ENCODE peak calls at places on chromosomes 3 and 15, in six cellular contexts. L, Z, G, M, F and R are unnamed samples.

GRCh38 chr3:100084100-100084806 is 30.0 kb downstream of the FILIP1L start:
- DNase-seq in L (no peak), Z (no peak), G (no peak), M (no peak), F (no peak), R (no peak)

GRCh38 chr15:92663250-92663951 is 7.8 kb upstream of the FAM174B start:
- DNase-seq in L (no peak), Z (no peak), G (no peak), M (no peak), F (no peak), R (no peak)

GRCh38 chr3:195003006-195003892 is 267.7 kb downstream of the XXYLT1 start:
- DNase-seq in L (peak; percentile 13), Z (peak; percentile 36), G (no peak), M (peak; percentile 89), F (peak; percentile 52), R (no peak)

GRCh38 chr3:40588406-40588805 is 63.6 kb downstream of the ZNF621 start:
- DNase-seq in L (no peak), Z (no peak), G (peak; percentile 52), M (no peak), F (no peak), R (no peak)

GRCh38 chr3:121545049-121545563 is 682 bp downstream of the POLQ start:
- DNase-seq in L (no peak), Z (peak; percentile 49), G (peak; percentile 25), M (no peak), F (no peak), R (no peak)

GRCh38 chr3:117408811-117409210 is 699.2 kb downstream of the TUSC7 start:
- DNase-seq in L (no peak), Z (peak; percentile 58), G (no peak), M (no peak), F (no peak), R (no peak)

GRCh38 chr3:8336456-8336855 is 165.2 kb upstream of the LMCD1 start:
- DNase-seq in L (no peak), Z (no peak), G (peak; percentile 11), M (no peak), F (no peak), R (no peak)

GRCh38 chr3:36295206-36295760 is 85.0 kb upstream of the STAC start:
- DNase-seq in L (no peak), Z (no peak), G (no peak), M (no peak), F (no peak), R (no peak)

GRCh38 chr3:78878011-78878410 is 889.8 kb downstream of the ROBO1 start:
- DNase-seq in L (no peak), Z (peak; percentile 61), G (no peak), M (no peak), F (no peak), R (no peak)

GRCh38 chr3:127678611-127679533 is 6.1 kb downstream of the ABTB1 start:
- DNase-seq in L (peak; percentile 15), Z (no peak), G (no peak), M (peak; percentile 60), F (peak; percentile 30), R (no peak)

GRCh38 chr3:18544135-18544534 is 119.0 kb upstream of the SATB1 start:
- DNase-seq in L (no peak), Z (no peak), G (no peak), M (no peak), F (no peak), R (no peak)

GRCh38 chr3:23385327-23385726 is 182.2 kb downstream of the UBE2E2 start:
- DNase-seq in L (no peak), Z (no peak), G (no peak), M (no peak), F (no peak), R (no peak)

GRCh38 chr3:168040624-168041208 is 55.0 kb downstream of the GOLIM4 start:
- DNase-seq in L (no peak), Z (peak; percentile 75), G (peak; percentile 63), M (no peak), F (no peak), R (peak; percentile 27)

GRCh38 chr3:12471228-12471627 is 13.1 kb upstream of the TSEN2 start:
- DNase-seq in L (no peak), Z (no peak), G (peak; percentile 99), M (no peak), F (no peak), R (no peak)

GRCh38 chr3:177490626-177491025 is 293.3 kb upstream of the TBL1XR1 start:
- DNase-seq in L (no peak), Z (no peak), G (no peak), M (no peak), F (no peak), R (no peak)

GRCh38 chr15:49734831-49735508 is 114.1 kb downstream of the DTWD1 start:
- DNase-seq in L (no peak), Z (no peak), G (no peak), M (no peak), F (no peak), R (no peak)

GRCh38 chr3:110381992-110382391 is 689.6 kb upstream of the NECTIN3 start:
- DNase-seq in L (no peak), Z (no peak), G (peak; percentile 27), M (no peak), F (no peak), R (no peak)

GRCh38 chr3:30471076-30471475 is 135.3 kb upstream of the TGFBR2 start:
- DNase-seq in L (no peak), Z (peak; percentile 64), G (peak; percentile 26), M (no peak), F (no peak), R (no peak)

GRCh38 chr15:71183063-71183462 is 67.8 kb downstream of the THSD4 start:
- DNase-seq in L (no peak), Z (no peak), G (no peak), M (no peak), F (no peak), R (no peak)

GRCh38 chr3:11095932-11096265 is 58.4 kb upstream of the HRH1 start:
- DNase-seq in L (no peak), Z (no peak), G (no peak), M (no peak), F (no peak), R (no peak)

GRCh38 chr3:59818033-59818936 is 768.5 kb upstream of the CFAP20DC start:
- DNase-seq in L (peak; percentile 42), Z (peak; percentile 99), G (peak; percentile 96), M (peak; percentile 88), F (peak; percentile 80), R (no peak)

GRCh38 chr3:36444909-36445308 is 64.6 kb downstream of the STAC start:
- DNase-seq in L (no peak), Z (peak; percentile 78), G (peak; percentile 53), M (no peak), F (no peak), R (no peak)

GRCh38 chr15:90818251-90819210 is 49.9 kb upstream of the FURIN start:
- DNase-seq in L (no peak), Z (no peak), G (no peak), M (no peak), F (no peak), R (peak; percentile 78)

DNA sequence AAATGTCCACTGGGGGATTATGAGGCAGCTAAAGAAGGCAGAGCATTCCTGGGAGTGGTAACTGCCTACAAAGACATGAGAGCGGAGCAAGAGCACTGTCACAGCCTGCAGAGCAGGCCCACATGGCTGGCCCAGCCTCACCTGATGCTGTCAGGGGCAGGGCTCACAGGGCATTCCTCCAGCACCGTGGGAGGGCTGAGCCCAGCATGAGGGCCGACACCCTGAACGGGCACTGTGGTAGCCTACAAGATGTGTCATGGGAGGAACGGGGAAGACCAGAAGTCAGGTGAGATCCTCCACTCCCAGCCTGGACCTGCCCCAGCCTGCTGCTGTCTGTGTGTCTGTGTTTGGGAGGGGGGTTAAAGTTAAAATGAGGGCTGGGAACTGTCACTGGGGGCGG is 30.1 kb downstream of the CCDC12 start:
- DNase-seq in L (no peak), Z (no peak), G (peak; percentile 6), M (no peak), F (no peak), R (no peak)
- H3K4me1 ChIP-seq in L (peaks cover 89% of the 10 kb centered on the region), Z (peaks cover 13% of the 10 kb centered on the region), G (peaks cover 52% of the 10 kb centered on the region), M (peaks cover 90% of the 10 kb centered on the region), F (peaks cover 91% of the 10 kb centered on the region), R (peaks cover 25% of the 10 kb centered on the region)

GRCh38 chr3:15325228-15325627 is 7.2 kb downstream of the SH3BP5 start:
- DNase-seq in L (no peak), Z (peak; percentile 88), G (peak; percentile 76), M (no peak), F (no peak), R (peak; percentile 21)
- H3K4me1 ChIP-seq in L (peaks cover 98% of the 10 kb centered on the region), Z (peaks cover 72% of the 10 kb centered on the region), G (peaks cover 56% of the 10 kb centered on the region), M (peaks cover 51% of the 10 kb centered on the region), F (peaks cover 80% of the 10 kb centered on the region), R (peaks cover 3% of the 10 kb centered on the region)

GRCh38 chr3:186569779-186570095 is 783 bp upstream of the DNAJB11 start:
- DNase-seq in L (no peak), Z (no peak), G (no peak), M (no peak), F (no peak), R (no peak)
- H3K4me1 ChIP-seq in L (peaks cover 37% of the 10 kb centered on the region), Z (peaks cover 15% of the 10 kb centered on the region), G (peaks cover 16% of the 10 kb centered on the region), M (peaks cover 30% of the 10 kb centered on the region), F (peaks cover 51% of the 10 kb centered on the region), R (no peaks in the 10 kb centered on the region)

DNA sequence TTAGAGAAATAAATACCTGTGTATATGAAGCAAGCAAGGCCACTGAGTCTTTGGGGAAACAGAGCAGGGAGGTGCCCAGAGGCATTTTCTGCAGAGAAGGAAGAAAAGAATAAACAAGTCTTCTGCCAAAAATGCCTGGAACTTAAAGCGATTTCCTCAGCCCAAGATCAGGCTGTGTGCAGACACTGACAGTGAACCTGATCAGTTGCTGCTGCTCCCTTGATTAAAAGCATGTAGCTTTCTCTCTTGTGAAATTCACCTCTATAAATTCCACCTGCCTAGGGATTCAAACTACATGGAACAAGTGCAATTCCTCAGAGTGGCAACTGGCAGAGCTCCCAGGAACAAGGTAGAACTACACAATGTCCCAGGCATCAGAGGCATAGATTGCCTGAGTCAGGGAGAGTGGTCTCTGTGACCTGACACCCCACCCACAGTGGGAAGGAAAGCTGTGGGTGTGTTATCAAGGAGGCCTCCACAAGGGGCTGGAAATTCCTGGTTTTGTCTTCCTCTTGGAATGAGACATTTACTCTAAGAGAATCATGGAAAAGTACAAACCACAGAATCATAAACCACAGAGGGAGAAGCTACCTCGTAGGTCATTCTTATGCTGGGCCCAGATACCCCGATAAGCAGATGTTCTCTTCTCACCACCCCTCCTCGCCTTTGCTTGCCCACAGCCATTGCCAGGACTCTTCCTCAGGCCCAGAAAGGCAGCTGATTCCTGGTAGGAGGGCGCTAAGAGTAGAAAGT is 1.8 kb upstream of the ZBTB38 start:
- DNase-seq in L (no peak), Z (peak; percentile 83), G (peak; percentile 73), M (no peak), F (peak; percentile 22), R (no peak)
- H3K4me1 ChIP-seq in L (peaks cover 44% of the 10 kb centered on the region), Z (peaks cover 51% of the 10 kb centered on the region), G (peaks cover 49% of the 10 kb centered on the region), M (peaks cover 21% of the 10 kb centered on the region), F (peaks cover 46% of the 10 kb centered on the region), R (peaks cover 7% of the 10 kb centered on the region)